ENCODE peak calls at places on chromosome 22, in six cellular contexts. Y is bronchial epithelial cell, R is AG10803, B is Peyer's patch, Z is pancreas, L is HL-60. S is an unnamed sample.

GRCh38 chr22:29031236-29031982 is 30.2 kb downstream of the C22orf31 start:
- DNase-seq in Y (peak; percentile 70), R (peak; percentile 87), B (peak; percentile 62), Z (peak; percentile 68), L (no peak), S (peak; percentile 95)

GRCh38 chr22:24010018-24010391 is 1.1 kb upstream of the CABIN1 start:
- DNase-seq in Y (no peak), R (no peak), B (no peak), Z (no peak), L (no peak), S (no peak)

GRCh38 chr22:49052023-49052538 is 775.6 kb downstream of the BRD1 start:
- DNase-seq in Y (no peak), R (no peak), B (no peak), Z (peak; percentile 69), L (no peak), S (no peak)

GRCh38 chr22:36741968-36742367 is 34.0 kb downstream of the IFT27 start:
- DNase-seq in Y (no peak), R (no peak), B (peak; percentile 13), Z (no peak), L (no peak), S (no peak)

GRCh38 chr22:23938328-23939016 is 22.5 kb downstream of the GSTT2B start:
- DNase-seq in Y (peak; percentile 28), R (no peak), B (no peak), Z (no peak), L (no peak), S (no peak)

GRCh38 chr22:26401726-26402125 is 27.3 kb upstream of the ASPHD2 start:
- DNase-seq in Y (no peak), R (no peak), B (no peak), Z (no peak), L (no peak), S (no peak)

GRCh38 chr22:30196141-30196866 is 50.3 kb downstream of the LIF start:
- DNase-seq in Y (peak; percentile 100), R (peak; percentile 99), B (peak; percentile 79), Z (peak; percentile 57), L (peak; percentile 83), S (peak; percentile 99)

GRCh38 chr22:28670153-28670552 is 9.5 kb downstream of the TTC28 start:
- DNase-seq in Y (no peak), R (peak; percentile 71), B (no peak), Z (no peak), L (no peak), S (no peak)

GRCh38 chr22:26461188-26461810 is 22.3 kb downstream of the HPS4 start:
- DNase-seq in Y (peak; percentile 44), R (peak; percentile 30), B (peak; percentile 85), Z (peak; percentile 56), L (no peak), S (no peak)

GRCh38 chr22:22123118-22123959 is 121.2 kb upstream of the VPREB1 start:
- DNase-seq in Y (no peak), R (no peak), B (no peak), Z (no peak), L (no peak), S (no peak)

GRCh38 chr22:19862616-19863246 is 8.1 kb upstream of the GNB1L start:
- DNase-seq in Y (no peak), R (no peak), B (no peak), Z (no peak), L (no peak), S (no peak)

GRCh38 chr22:18952022-18952421 is 15.9 kb upstream of the PRODH start:
- DNase-seq in Y (no peak), R (no peak), B (peak; percentile 25), Z (no peak), L (no peak), S (no peak)

GRCh38 chr22:49088801-49089791 is 738.6 kb downstream of the BRD1 start:
- DNase-seq in Y (no peak), R (no peak), B (no peak), Z (no peak), L (no peak), S (no peak)

GRCh38 chr22:36608987-36609386 is 80.0 kb upstream of the EIF3D start:
- DNase-seq in Y (no peak), R (no peak), B (peak; percentile 7), Z (no peak), L (no peak), S (no peak)

GRCh38 chr22:27809226-27809625 is 7.7 kb upstream of the MN1 start:
- DNase-seq in Y (no peak), R (no peak), B (no peak), Z (no peak), L (no peak), S (no peak)

GRCh38 chr22:23779731-23780130 is 7.0 kb upstream of the SMARCB1 start:
- DNase-seq in Y (no peak), R (no peak), B (no peak), Z (no peak), L (no peak), S (no peak)

GRCh38 chr22:29727248-29727551 is 7.4 kb downstream of the CABP7 start:
- DNase-seq in Y (no peak), R (peak; percentile 21), B (no peak), Z (no peak), L (peak; percentile 13), S (no peak)

GRCh38 chr22:21760640-21761039 is 25.0 kb upstream of the YPEL1 start:
- DNase-seq in Y (peak; percentile 46), R (peak; percentile 66), B (no peak), Z (no peak), L (no peak), S (peak; percentile 88)

GRCh38 chr22:49140921-49141680 is 686.6 kb downstream of the BRD1 start:
- DNase-seq in Y (no peak), R (no peak), B (no peak), Z (no peak), L (no peak), S (no peak)

GRCh38 chr22:19873138-19873959 is 18.7 kb upstream of the GNB1L start:
- DNase-seq in Y (no peak), R (no peak), B (peak; percentile 80), Z (no peak), L (no peak), S (no peak)

GRCh38 chr22:25362883-25363240 is 143.4 kb downstream of the CRYBB2 start:
- DNase-seq in Y (no peak), R (no peak), B (no peak), Z (no peak), L (no peak), S (peak; percentile 16)

GRCh38 chr22:19052941-19053551 is 69.2 kb downstream of the DGCR2 start:
- DNase-seq in Y (no peak), R (no peak), B (peak; percentile 17), Z (no peak), L (no peak), S (no peak)

GRCh38 chr22:27196483-27196882 is 539.1 kb downstream of the MIAT start:
- DNase-seq in Y (no peak), R (no peak), B (no peak), Z (no peak), L (no peak), S (no peak)

DNA sequence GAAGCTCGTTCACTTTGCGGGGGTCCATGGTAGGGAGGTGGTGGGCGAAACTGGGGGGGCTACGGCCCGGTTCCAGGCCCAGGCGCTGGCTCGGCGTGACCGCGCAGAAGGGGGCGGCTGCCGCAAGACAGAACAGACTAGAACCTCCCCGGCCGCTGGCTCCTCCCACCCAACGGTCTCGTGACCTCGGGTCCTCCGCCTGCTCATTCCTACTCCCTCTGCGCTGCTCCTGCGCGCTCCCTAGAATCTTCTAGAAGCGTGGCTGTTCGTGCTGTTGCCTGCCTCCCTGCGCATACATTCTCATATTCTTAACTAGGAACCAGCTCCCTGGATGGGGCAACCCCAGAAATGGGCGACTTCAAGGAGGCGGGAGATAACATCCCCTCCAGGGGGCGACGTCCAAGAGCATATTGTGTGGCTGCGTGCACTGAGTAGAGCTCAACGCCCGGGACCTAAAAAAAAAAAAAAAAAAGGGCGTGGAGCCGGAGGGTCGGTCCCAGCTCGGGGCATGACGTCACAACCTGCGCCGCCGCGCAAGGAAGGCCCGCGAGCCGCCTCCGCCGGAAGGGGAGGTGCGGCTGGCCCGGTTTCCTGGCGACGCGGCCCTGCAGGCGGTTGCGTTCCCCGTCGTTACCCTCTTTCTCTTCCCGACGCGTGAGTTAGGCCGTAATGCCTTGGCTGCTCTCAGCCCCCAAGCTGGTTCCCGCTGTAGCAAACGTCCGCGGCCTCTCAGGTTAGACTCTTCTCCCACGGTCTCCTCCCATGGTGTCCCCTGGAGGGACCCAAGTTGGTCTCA is at the start of the genes ST13 and XPNPEP3:
- DNase-seq in Y (peak; percentile 83), R (peak; percentile 97), B (peak; percentile 99), Z (peak; percentile 97), L (peak; percentile 92), S (peak; percentile 92)
- TF ChIP-seq CTCF in Y (peak; percentile 24), R (peak; percentile 11), B (peak; percentile 30), Z (no peak), L (no peak), S (peak; percentile 25)

GRCh38 chr22:31344369-31345330 is 1.5 kb downstream of the PATZ1 start:
- DNase-seq in Y (no peak), R (peak; percentile 39), B (peak; percentile 79), Z (peak; percentile 61), L (peak; percentile 50), S (no peak)
- TF ChIP-seq CTCF in Y (no peak), R (no peak), B (no peak), Z (no peak), L (no peak), S (no peak)

GRCh38 chr22:44325718-44326548 is 13.2 kb upstream of the SHISAL1 start:
- DNase-seq in Y (peak; percentile 13), R (peak; percentile 54), B (no peak), Z (no peak), L (no peak), S (no peak)
- TF ChIP-seq CTCF in Y (peak; percentile 10), R (peak; percentile 56), B (no peak), Z (no peak), L (no peak), S (peak; percentile 52)

GRCh38 chr22:38097557-38098409 is 12.7 kb downstream of the BAIAP2L2 start:
- DNase-seq in Y (no peak), R (no peak), B (no peak), Z (no peak), L (no peak), S (no peak)
- TF ChIP-seq CTCF in Y (peak; percentile 47), R (peak; percentile 40), B (no peak), Z (no peak), L (no peak), S (peak; percentile 52)

GRCh38 chr22:50327711-50328019 is 853 bp upstream of the DENND6B start:
- DNase-seq in Y (no peak), R (no peak), B (no peak), Z (no peak), L (no peak), S (no peak)
- TF ChIP-seq CTCF in Y (no peak), R (no peak), B (no peak), Z (no peak), L (no peak), S (no peak)

GRCh38 chr22:46797355-46797754 is 34.9 kb downstream of the TBC1D22A start:
- DNase-seq in Y (peak; percentile 66), R (peak; percentile 15), B (peak; percentile 43), Z (no peak), L (no peak), S (no peak)
- TF ChIP-seq CTCF in Y (peak; percentile 63), R (peak; percentile 23), B (no peak), Z (no peak), L (peak; percentile 3), S (peak; percentile 39)

DNA sequence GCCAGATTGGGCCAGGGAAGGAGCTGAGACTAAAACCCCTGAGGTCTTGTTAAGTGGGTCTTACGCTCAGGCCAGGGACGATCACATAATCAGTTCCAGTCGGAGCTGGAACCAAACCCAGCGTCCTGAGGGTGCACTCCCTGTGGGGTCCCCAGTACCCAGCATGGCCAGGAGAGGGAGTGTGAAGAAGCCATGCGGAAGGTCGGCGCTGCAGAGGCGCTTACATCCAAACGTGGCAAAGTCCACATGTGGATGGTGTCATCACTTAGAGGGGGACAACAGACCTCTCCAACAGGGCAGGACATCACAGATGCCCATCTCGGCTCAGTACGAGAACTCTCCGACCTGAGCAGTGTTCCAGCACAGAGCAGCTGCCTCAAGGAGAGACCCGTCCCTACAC is 8.3 kb downstream of the ATP5MGL start:
- DNase-seq in Y (no peak), R (no peak), B (no peak), Z (no peak), L (no peak), S (no peak)
- TF ChIP-seq CTCF in Y (no peak), R (peak; percentile 53), B (no peak), Z (no peak), L (no peak), S (peak; percentile 48)